ENCODE peak calls at places on chromosome 19, in nine cellular contexts. K is HL-60, I is brain microvascular endothelial cell, U is fibroblast of pulmonary artery, V is lung, O is cardiac muscle cell, N is colonic mucosa, Z is upper lobe of right lung, G is AG09309. Q is an unnamed sample.

GRCh38 chr19:2474232-2475017 is 1.5 kb upstream of the GADD45B start:
- DNase-seq in K (peak), I (peak), U (peak), V (peak), O (peak), N (peak), Z (peak), G (no peak), Q (no peak)

GRCh38 chr19:50384685-50385535 is 763 bp downstream of the POLD1 start:
- DNase-seq in K (peak), I (peak), U (peak), V (no peak), O (peak), N (no peak), Z (peak), G (no peak), Q (no peak)

GRCh38 chr19:57171551-57172081 is 4.3 kb upstream of the DUXA start:
- DNase-seq in K (peak), I (peak), U (peak), V (no peak), O (peak), N (peak), Z (no peak), G (no peak), Q (no peak)

GRCh38 chr19:55667511-55667910 is 7.5 kb upstream of the EPN1 start:
- DNase-seq in K (no peak), I (no peak), U (no peak), V (no peak), O (no peak), N (no peak), Z (no peak), G (no peak), Q (no peak)

GRCh38 chr19:5961969-5962945 is 15.7 kb downstream of the RANBP3 start:
- DNase-seq in K (peak), I (peak), U (peak), V (peak), O (peak), N (peak), Z (peak), G (no peak), Q (no peak)

GRCh38 chr19:29524201-29524911 is 1.4 kb upstream of the VSTM2B start:
- DNase-seq in K (no peak), I (no peak), U (no peak), V (no peak), O (no peak), N (no peak), Z (peak), G (no peak), Q (no peak)

GRCh38 chr19:3343619-3344502 is 22.5 kb upstream of the NFIC start:
- DNase-seq in K (peak), I (peak), U (peak), V (peak), O (peak), N (peak), Z (peak), G (peak), Q (no peak)

GRCh38 chr19:10654610-10655456 is 687 bp downstream of the ILF3 start:
- DNase-seq in K (peak), I (no peak), U (peak), V (peak), O (peak), N (peak), Z (peak), G (no peak), Q (no peak)

DNA sequence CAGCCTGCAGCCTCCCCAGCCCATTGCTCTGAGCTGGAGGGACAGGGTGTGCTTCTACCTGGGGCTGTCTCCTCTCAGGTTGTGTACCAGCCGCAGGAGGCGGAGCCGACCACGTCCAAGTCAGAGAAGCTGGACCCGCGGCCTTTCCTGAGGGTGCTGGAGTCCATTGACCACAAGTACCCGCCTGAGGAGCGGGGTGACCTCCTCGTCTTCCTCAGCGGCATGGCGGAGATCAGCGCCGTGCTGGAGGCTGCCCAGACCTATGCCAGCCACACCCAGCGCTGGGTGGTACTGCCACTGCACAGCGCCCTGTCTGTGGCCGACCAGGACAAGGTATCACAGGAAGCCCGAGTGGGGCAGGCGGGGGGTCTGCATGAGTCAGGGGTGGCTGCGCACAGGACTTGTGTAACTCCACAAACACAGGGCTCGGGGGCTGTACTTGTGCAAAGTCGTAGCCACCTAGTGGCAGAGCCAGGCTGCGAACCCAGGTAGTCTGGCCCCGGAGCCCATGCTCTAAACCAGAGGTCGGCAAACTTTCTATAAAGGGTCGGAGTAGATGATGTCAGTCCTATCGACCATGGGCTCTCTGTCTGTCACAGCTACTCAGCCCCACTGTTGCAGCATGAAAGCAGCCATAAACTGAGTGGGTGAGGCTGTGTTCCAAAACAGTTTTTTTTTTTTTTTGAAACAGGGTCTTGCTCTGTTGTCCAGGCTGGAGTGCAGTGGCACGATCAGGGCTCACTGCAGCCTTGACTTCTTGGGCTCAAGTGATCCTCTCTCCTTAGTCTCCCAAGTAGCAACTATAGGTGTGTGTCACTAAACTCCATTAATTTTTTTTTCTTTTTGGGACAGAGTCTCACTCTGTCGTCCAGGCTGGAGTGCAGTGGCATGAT is 8.9 kb downstream of the DHX34 start:
- DNase-seq in K (no peak), I (peak), U (no peak), V (no peak), O (no peak), N (no peak), Z (no peak), G (no peak), Q (no peak)
- TF ChIP-seq CTCF in K (no peak), I (peak), U (peak), V (no peak), O (peak), N (no peak), Z (no peak), G (peak), Q (peak)

DNA sequence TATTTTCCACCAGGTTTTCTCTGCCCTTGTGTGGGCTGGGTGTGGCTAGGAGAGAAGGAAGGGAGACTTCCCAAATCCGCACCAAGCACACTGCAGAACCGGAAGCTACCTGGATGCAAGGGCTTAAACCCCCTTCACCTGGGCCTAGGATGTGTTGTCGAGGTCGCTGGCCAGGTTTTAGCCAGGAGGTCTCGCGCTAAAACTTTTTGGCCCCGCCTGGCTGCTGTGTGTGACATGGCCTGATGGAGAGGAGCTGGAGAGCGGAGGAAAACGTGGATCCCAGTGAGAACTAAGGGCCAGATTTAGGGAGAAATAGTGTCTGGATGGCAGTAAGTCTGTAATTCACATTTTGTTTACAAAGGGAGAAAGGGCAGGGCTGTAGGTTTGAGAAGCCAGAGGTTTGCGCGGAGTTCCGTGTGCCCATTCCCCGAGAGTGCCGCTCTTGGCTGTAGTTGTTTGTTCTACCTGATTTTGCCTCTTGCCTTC is 3.1 kb upstream of the TSHZ3 start:
- DNase-seq in K (no peak), I (no peak), U (no peak), V (no peak), O (no peak), N (no peak), Z (no peak), G (no peak), Q (no peak)
- H3K4me3 ChIP-seq in K (no peak), I (peak), U (peak), V (no peak), O (peak), N (no peak), Z (no peak), G (no peak), Q (no peak)

GRCh38 chr19:42363614-42364346 is 26.3 kb downstream of the CNFN start:
- DNase-seq in K (peak), I (no peak), U (no peak), V (no peak), O (no peak), N (no peak), Z (no peak), G (no peak), Q (no peak)

GRCh38 chr19:42361545-42361910 is 28.6 kb downstream of the CNFN start:
- DNase-seq in K (no peak), I (no peak), U (no peak), V (no peak), O (no peak), N (no peak), Z (no peak), G (no peak), Q (no peak)

GRCh38 chr19:42362891-42363440 is 27.1 kb downstream of the CNFN start:
- DNase-seq in K (no peak), I (no peak), U (no peak), V (no peak), O (no peak), N (no peak), Z (no peak), G (no peak), Q (no peak)

GRCh38 chr19:42362342-42362741 is 27.8 kb downstream of the CNFN start:
- DNase-seq in K (no peak), I (no peak), U (no peak), V (no peak), O (no peak), N (no peak), Z (no peak), G (no peak), Q (no peak)

GRCh38 chr19:42360787-42361544 is 29.1 kb downstream of the CNFN start:
- DNase-seq in K (no peak), I (no peak), U (no peak), V (no peak), O (no peak), N (no peak), Z (no peak), G (no peak), Q (no peak)
- TF ChIP-seq CTCF in K (no peak), I (no peak), U (no peak), V (no peak), O (no peak), N (no peak), Z (no peak), G (no peak), Q (peak)

DNA sequence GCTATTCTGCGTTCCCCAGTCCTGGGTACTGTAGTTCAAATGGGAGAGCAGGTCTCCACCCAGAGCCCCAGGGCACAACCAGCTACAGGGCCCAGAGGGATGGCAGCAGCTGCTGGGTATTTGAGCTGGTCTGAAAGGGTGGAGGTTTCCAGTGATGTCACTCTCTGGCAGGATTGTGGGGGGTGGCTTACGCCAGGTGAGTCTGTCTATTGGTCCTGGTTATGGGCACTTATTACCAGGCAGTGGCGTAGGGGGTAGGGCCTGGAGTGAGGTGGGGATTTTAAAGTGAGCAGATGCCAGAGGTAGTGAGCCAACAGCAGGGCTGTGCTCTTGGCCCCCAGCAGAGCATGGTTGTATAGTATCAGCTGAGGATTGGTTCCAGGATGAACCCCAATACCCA is 6.2 kb downstream of the RPS19 start:
- DNase-seq in K (no peak), I (no peak), U (no peak), V (no peak), O (no peak), N (no peak), Z (no peak), G (no peak), Q (no peak)
- H3K4me3 ChIP-seq in K (no peak), I (no peak), U (no peak), V (no peak), O (no peak), N (no peak), Z (no peak), G (no peak), Q (no peak)

DNA sequence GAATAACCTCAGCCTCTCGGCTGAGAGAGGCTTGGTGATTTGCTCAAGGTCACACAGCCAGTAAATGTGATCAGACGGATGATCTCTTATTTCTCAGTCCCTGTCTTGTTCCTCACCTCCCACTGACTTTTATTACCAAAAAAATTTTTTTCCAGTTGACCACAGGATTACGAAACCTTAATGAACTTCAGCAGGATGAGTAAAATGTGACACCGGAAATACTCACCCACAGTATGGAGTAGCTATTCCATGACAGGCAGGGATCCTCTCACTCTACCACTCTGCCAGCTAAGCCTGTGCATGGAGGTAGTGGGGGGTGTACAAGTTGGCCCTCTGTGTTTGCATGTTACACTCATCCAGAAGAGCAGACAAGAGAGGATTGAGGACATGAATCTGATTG is 916.4 kb downstream of the UQCRFS1 start:
- DNase-seq in K (no peak), I (no peak), U (peak), V (no peak), O (peak), N (no peak), Z (no peak), G (peak), Q (no peak)
- TF ChIP-seq CTCF in K (no peak), I (no peak), U (no peak), V (no peak), O (no peak), N (no peak), Z (no peak), G (no peak), Q (no peak)

DNA sequence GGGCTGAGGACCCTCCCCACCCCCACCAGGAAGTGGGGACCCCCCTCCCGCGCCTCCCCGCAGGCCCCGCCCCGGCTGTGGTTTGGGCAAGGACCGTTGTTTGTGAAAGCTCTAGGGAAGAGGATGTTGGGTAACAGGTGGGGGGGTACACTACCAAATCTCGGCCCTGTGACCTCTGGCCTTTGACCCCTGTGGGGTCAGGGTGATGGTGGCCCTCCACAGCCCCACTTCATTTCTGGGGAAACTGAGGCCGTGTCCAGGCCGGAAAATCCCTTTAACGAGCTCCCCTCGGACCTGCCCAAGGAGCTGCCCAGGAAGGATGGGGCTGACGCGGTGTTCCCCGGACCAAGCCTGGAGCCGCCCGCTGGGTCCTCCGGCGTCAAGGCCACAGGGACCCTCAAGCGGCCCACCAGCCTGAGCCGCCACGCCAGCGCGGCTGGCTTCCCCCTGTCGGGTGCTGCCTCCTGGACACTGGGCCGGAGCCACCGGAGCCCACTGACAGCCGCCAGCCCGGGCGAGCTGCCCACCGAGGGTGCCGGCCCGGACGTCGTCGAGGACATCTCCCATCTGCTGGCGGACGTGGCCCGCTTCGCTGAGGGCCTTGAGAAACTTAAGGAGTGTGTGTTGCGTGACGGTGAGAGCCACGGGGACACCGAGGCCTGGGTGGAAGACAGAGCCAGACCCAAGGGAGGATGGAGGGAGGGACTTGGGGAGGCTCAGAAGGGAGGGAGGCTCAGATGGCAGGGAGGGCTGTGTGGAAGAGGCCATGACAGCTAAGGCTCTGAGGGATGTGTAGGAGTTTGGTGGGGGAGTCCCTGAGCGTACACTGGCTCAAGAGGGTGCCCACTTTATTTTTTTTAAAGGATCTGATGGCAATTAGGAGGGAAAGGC is 1.4 kb downstream of the ARHGAP45 start:
- DNase-seq in K (peak), I (no peak), U (no peak), V (no peak), O (no peak), N (peak), Z (no peak), G (no peak), Q (no peak)
- H3K4me3 ChIP-seq in K (peak), I (no peak), U (no peak), V (peak), O (no peak), N (peak), Z (peak), G (no peak), Q (no peak)

GRCh38 chr19:53876651-53877224 is 5.3 kb upstream of the PRKCG start:
- DNase-seq in K (no peak), I (no peak), U (peak), V (no peak), O (no peak), N (no peak), Z (no peak), G (no peak), Q (no peak)
- TF ChIP-seq CTCF in K (no peak), I (no peak), U (no peak), V (no peak), O (no peak), N (no peak), Z (no peak), G (no peak), Q (no peak)

GRCh38 chr19:35513975-35514809 is 743 bp upstream of the DMKN start:
- DNase-seq in K (no peak), I (no peak), U (peak), V (no peak), O (peak), N (no peak), Z (no peak), G (no peak), Q (no peak)
- H3K4me3 ChIP-seq in K (no peak), I (no peak), U (no peak), V (no peak), O (no peak), N (no peak), Z (no peak), G (no peak), Q (no peak)

GRCh38 chr19:34148672-34149185 is 23.6 kb upstream of the LSM14A start:
- DNase-seq in K (no peak), I (no peak), U (no peak), V (no peak), O (no peak), N (no peak), Z (no peak), G (no peak), Q (no peak)

GRCh38 chr19:34149873-34150272 is 22.4 kb upstream of the LSM14A start:
- DNase-seq in K (no peak), I (no peak), U (no peak), V (no peak), O (no peak), N (no peak), Z (no peak), G (no peak), Q (no peak)

GRCh38 chr19:34141036-34141435 is 31.3 kb upstream of the LSM14A start:
- DNase-seq in K (no peak), I (no peak), U (no peak), V (no peak), O (no peak), N (no peak), Z (no peak), G (no peak), Q (no peak)

GRCh38 chr19:34150558-34150957 is 21.7 kb upstream of the LSM14A start:
- DNase-seq in K (no peak), I (no peak), U (no peak), V (no peak), O (no peak), N (no peak), Z (no peak), G (no peak), Q (no peak)

GRCh38 chr19:34145741-34146202 is 26.5 kb upstream of the LSM14A start:
- DNase-seq in K (peak), I (peak), U (peak), V (peak), O (peak), N (peak), Z (no peak), G (peak), Q (no peak)
- TF ChIP-seq CTCF in K (peak), I (peak), U (peak), V (peak), O (peak), N (peak), Z (peak), G (peak), Q (peak)

GRCh38 chr19:49064029-49064629 is 489 bp downstream of the NTF4 start:
- DNase-seq in K (no peak), I (no peak), U (no peak), V (peak), O (no peak), N (no peak), Z (no peak), G (no peak), Q (no peak)
- H3K4me3 ChIP-seq in K (no peak), I (no peak), U (no peak), V (no peak), O (peak), N (no peak), Z (peak), G (no peak), Q (no peak)

Q was measured in retinal pigment epithelial cell.